ENCODE peak calls at places on chromosomes 16 and 17, in ten cellular contexts. O is NCI-H345; Q is aorta; F is GM18507; X is brain microvascular endothelial cell; D is ascending aorta; L is retina; Y is RWPE1; A is NCI-H69; E is stimulated activated CD8-positive, alpha-beta memory T cell treated with anti-CD3 and anti-CD28 coated beads, Interleukin-12 subunit alpha, Interleukin-12 subunit beta, amount 100 ng/mL, for 1 hour. Z is an unnamed sample.

GRCh38 chr16:49617016-49617569 is 238.8 kb downstream of the ZNF423 start:
- DNase-seq in Q (peak), D (peak), L (no peak), X (no peak), F (no peak), Y (no peak), A (no peak), O (no peak), E (no peak), Z (no peak)

GRCh38 chr17:78585231-78585630 is 8.0 kb upstream of the DNAH17 start:
- DNase-seq in O (no peak), Y (no peak), X (no peak), Q (peak), E (no peak), L (no peak), A (no peak), D (no peak), F (no peak), Z (no peak)

GRCh38 chr16:23803591-23804123 is 32.1 kb upstream of the PRKCB start:
- DNase-seq in Y (peak), X (peak), F (peak), D (peak), L (peak), A (peak), Q (no peak), E (peak), O (peak), Z (peak)

GRCh38 chr16:67137605-67138004 is 13.2 kb downstream of the B3GNT9 start:
- DNase-seq in A (peak), E (no peak), O (no peak), D (no peak), L (no peak), Q (peak), Y (no peak), F (no peak), X (no peak), Z (no peak)

GRCh38 chr17:19311421-19312215 is 50.9 kb downstream of the B9D1 start:
- DNase-seq in D (no peak), Q (peak), F (no peak), E (no peak), Y (no peak), O (no peak), X (peak), L (no peak), A (no peak), Z (no peak)

GRCh38 chr17:59372138-59372751 is 40.8 kb downstream of the YPEL2 start:
- DNase-seq in F (no peak), O (no peak), E (no peak), Y (no peak), A (peak), L (no peak), D (peak), X (peak), Q (no peak), Z (no peak)

GRCh38 chr16:2296662-2297505 is 29.0 kb upstream of the RNPS1 start:
- DNase-seq in E (no peak), F (no peak), L (peak), Q (no peak), D (no peak), A (peak), Y (no peak), O (peak), X (no peak), Z (no peak)

GRCh38 chr17:77325537-77325825 is 184.7 kb downstream of the SEC14L1 start:
- DNase-seq in D (no peak), A (no peak), X (no peak), O (no peak), L (peak), F (no peak), Y (no peak), Q (no peak), E (no peak), Z (no peak)

GRCh38 chr16:4376126-4376819 is 4.6 kb downstream of the VASN start:
- DNase-seq in L (no peak), X (peak), E (no peak), D (peak), O (no peak), A (no peak), F (no peak), Y (no peak), Q (peak), Z (no peak)

GRCh38 chr17:13420294-13421277 is 181.1 kb downstream of the HS3ST3A1 start:
- DNase-seq in L (no peak), O (no peak), A (peak), F (no peak), Q (no peak), D (no peak), X (peak), E (no peak), Y (peak), Z (no peak)

GRCh38 chr17:57424777-57425188 is 168.5 kb downstream of the MSI2 start:
- DNase-seq in Y (peak), O (no peak), Q (no peak), L (no peak), D (no peak), A (peak), E (no peak), X (peak), F (no peak), Z (no peak)

GRCh38 chr16:51181495-51181795 is 30.4 kb upstream of the SALL1 start:
- DNase-seq in O (no peak), D (no peak), A (no peak), Y (no peak), X (no peak), Q (no peak), E (no peak), L (no peak), F (no peak), Z (no peak)

GRCh38 chr16:87033021-87033471 is 284.1 kb downstream of the C16orf95 start:
- DNase-seq in X (no peak), F (no peak), Q (peak), E (no peak), D (peak), A (no peak), Y (no peak), O (no peak), L (no peak), Z (no peak)

GRCh38 chr16:51374346-51374745 is 223.3 kb upstream of the SALL1 start:
- DNase-seq in L (no peak), X (peak), O (no peak), E (no peak), Q (no peak), D (no peak), F (no peak), Y (peak), A (no peak), Z (no peak)

GRCh38 chr17:63405741-63406261 is 40.3 kb downstream of the CYB561 start:
- DNase-seq in A (peak), E (no peak), D (no peak), Q (no peak), X (peak), Y (peak), L (peak), O (peak), F (no peak), Z (peak)

GRCh38 chr16:30700491-30700890 is 1.5 kb downstream of the SRCAP start:
- DNase-seq in F (no peak), A (no peak), E (no peak), O (no peak), L (peak), X (peak), Y (no peak), D (no peak), Q (no peak), Z (no peak)

GRCh38 chr16:67923414-67924127 is 8.1 kb downstream of the CTRL start:
- DNase-seq in E (no peak), D (no peak), Q (no peak), F (no peak), L (no peak), A (peak), Y (no peak), X (no peak), O (peak), Z (no peak)

GRCh38 chr17:29622337-29623282 is at the start of gene CORO6:
- DNase-seq in Y (peak), D (peak), O (peak), L (peak), F (no peak), Q (peak), E (no peak), A (peak), X (no peak), Z (peak)

GRCh38 chr16:19583665-19584300 is 28.3 kb downstream of the VPS35L start:
- DNase-seq in X (peak), L (peak), E (no peak), Q (no peak), O (peak), F (no peak), A (peak), D (no peak), Y (peak), Z (peak)

GRCh38 chr16:9607512-9608230 is 516.2 kb downstream of the HAPSTR1 start:
- DNase-seq in D (no peak), Y (no peak), E (no peak), F (no peak), O (no peak), X (no peak), L (no peak), Q (no peak), A (no peak), Z (no peak)

GRCh38 chr16:87860553-87861299 is 8.6 kb downstream of the SLC7A5 start:
- DNase-seq in E (no peak), Y (no peak), D (no peak), F (no peak), A (peak), Q (no peak), O (no peak), L (peak), X (peak), Z (no peak)

GRCh38 chr16:11560701-11561439 is 25.8 kb downstream of the LITAF start:
- DNase-seq in O (no peak), Q (peak), Y (peak), F (no peak), A (peak), X (no peak), D (peak), E (peak), L (no peak), Z (peak)

GRCh38 chr17:2343421-2343820 is 6.1 kb downstream of the SGSM2 start:
- DNase-seq in Y (no peak), O (no peak), F (no peak), A (no peak), X (no peak), E (peak), L (no peak), Q (no peak), D (no peak), Z (no peak)

GRCh38 chr17:60137731-60138130 is 12.0 kb upstream of the CA4 start:
- DNase-seq in L (no peak), D (no peak), F (no peak), Q (no peak), A (no peak), Y (no peak), X (no peak), O (no peak), E (no peak), Z (no peak)

GRCh38 chr17:73650147-73650546 is 5.9 kb upstream of the SDK2 start:
- DNase-seq in F (no peak), Q (no peak), E (no peak), X (no peak), D (no peak), A (peak), L (no peak), O (peak), Y (no peak), Z (no peak)

GRCh38 chr16:52357711-52358110 is 189.2 kb downstream of the TOX3 start:
- DNase-seq in X (no peak), E (no peak), O (no peak), A (no peak), L (no peak), Q (no peak), D (no peak), Y (no peak), F (no peak), Z (no peak)

GRCh38 chr17:50689956-50690886 is 17.5 kb downstream of the ANKRD40 start:
- DNase-seq in Q (no peak), D (no peak), E (no peak), O (no peak), Y (no peak), A (peak), F (no peak), L (peak), X (no peak), Z (no peak)

GRCh38 chr17:76138234-76138895 is 2.7 kb downstream of the FOXJ1 start:
- DNase-seq in Y (no peak), Q (peak), D (no peak), L (peak), X (no peak), F (no peak), O (peak), A (peak), E (no peak), Z (no peak)

GRCh38 chr17:416293-417206 is 63.9 kb upstream of the RPH3AL start:
- DNase-seq in O (no peak), E (no peak), F (no peak), X (no peak), D (no peak), L (no peak), Q (no peak), A (no peak), Y (no peak), Z (peak)

GRCh38 chr16:5604770-5605169 is 507.2 kb upstream of the EEF2KMT start:
- DNase-seq in L (no peak), X (no peak), Q (no peak), Y (no peak), O (peak), E (no peak), A (peak), F (no peak), D (no peak), Z (no peak)